ENCODE peak calls at places on chromosomes 6 and 20, in seven cellular contexts. O, I, U, X, A, G and W are unnamed samples.

GRCh38 chr6:151679081-151679480 is 128.4 kb upstream of the ESR1 start:
- DNase-seq in I (peak), G (no peak), O (peak), U (no peak), A (no peak), X (no peak), W (no peak)

GRCh38 chr20:53258741-53259140 is 286.6 kb downstream of the TSHZ2 start:
- DNase-seq in G (no peak), U (no peak), X (no peak), I (no peak), A (no peak), O (no peak), W (no peak)

GRCh38 chr6:139159016-139159415 is 24.1 kb downstream of the HECA start:
- DNase-seq in X (no peak), U (no peak), O (peak), I (no peak), G (no peak), A (no peak), W (no peak)

GRCh38 chr6:113763311-113763766 is 93.8 kb upstream of the MARCKS start:
- DNase-seq in X (no peak), O (no peak), G (no peak), A (no peak), U (no peak), I (no peak), W (no peak)

GRCh38 chr6:139131736-139132285 is 3.1 kb upstream of the HECA start:
- DNase-seq in G (no peak), A (no peak), O (no peak), I (no peak), U (no peak), X (no peak), W (no peak)

GRCh38 chr6:4873928-4874327 is 97.7 kb downstream of the CDYL start:
- DNase-seq in U (no peak), G (no peak), X (no peak), I (no peak), A (no peak), O (no peak), W (no peak)

GRCh38 chr20:50360218-50360672 is 149.9 kb upstream of the PTPN1 start:
- DNase-seq in G (peak), U (no peak), A (no peak), X (no peak), O (no peak), I (no peak), W (no peak)

GRCh38 chr6:36131517-36132220 is 1.4 kb downstream of the MAPK13 start:
- DNase-seq in U (peak), I (peak), X (peak), O (peak), A (peak), G (peak), W (peak)

GRCh38 chr20:26208296-26209091 is 511.8 kb upstream of the ZNF337 start:
- DNase-seq in A (peak), U (peak), X (no peak), I (no peak), G (no peak), O (no peak), W (no peak)

GRCh38 chr6:119179842-119180241 is 101.4 kb upstream of the FAM184A start:
- DNase-seq in A (no peak), U (peak), X (no peak), G (no peak), I (no peak), O (no peak), W (no peak)

GRCh38 chr20:32141465-32141980 is 32.0 kb downstream of the TM9SF4 start:
- DNase-seq in A (no peak), O (no peak), U (no peak), I (no peak), G (no peak), X (no peak), W (no peak)

GRCh38 chr20:7272512-7272911 is 505.0 kb downstream of the BMP2 start:
- DNase-seq in U (no peak), O (peak), G (no peak), X (no peak), A (peak), I (no peak), W (no peak)

GRCh38 chr6:137283940-137284910 is 65.0 kb upstream of the IFNGR1 start:
- DNase-seq in O (peak), U (no peak), A (no peak), X (no peak), G (no peak), I (no peak), W (no peak)

GRCh38 chr6:128111096-128111495 is 210.2 kb upstream of the THEMIS start:
- DNase-seq in U (no peak), O (no peak), G (no peak), X (no peak), I (peak), A (no peak), W (no peak)

GRCh38 chr6:38387994-38388393 is 251.7 kb downstream of the BTBD9 start:
- DNase-seq in G (no peak), O (peak), I (peak), A (no peak), X (no peak), U (no peak), W (no peak)

GRCh38 chr6:159720708-159721107 is 6.6 kb upstream of the WTAP start:
- DNase-seq in U (peak), I (peak), O (peak), G (peak), A (peak), X (no peak), W (peak)

GRCh38 chr20:36815454-36816091 is 42.0 kb upstream of the DSN1 start:
- DNase-seq in I (no peak), U (no peak), A (no peak), G (no peak), X (no peak), O (no peak), W (no peak)

GRCh38 chr6:3775906-3776305 is 24.4 kb upstream of the PXDC1 start:
- DNase-seq in X (no peak), O (no peak), G (no peak), I (no peak), U (no peak), A (no peak), W (no peak)

GRCh38 chr6:146017672-146018071 is 11.2 kb upstream of the GRM1 start:
- DNase-seq in I (no peak), A (no peak), G (no peak), U (no peak), O (no peak), X (no peak), W (no peak)

GRCh38 chr20:32898721-32899120 is 40.0 kb downstream of the EFCAB8 start:
- DNase-seq in G (no peak), I (peak), A (no peak), O (peak), X (no peak), U (no peak), W (no peak)

GRCh38 chr6:168145747-168146596 is 67.0 kb upstream of the FRMD1 start:
- DNase-seq in I (no peak), A (no peak), G (no peak), U (no peak), O (no peak), X (peak), W (no peak)